ENCODE peak calls at places on chromosomes 13 and 19, in seven cellular contexts. H is psoas muscle, P is left ventricle myocardium inferior, S is GM23338, W is HCT116, C is neuronal stem cell, D is colonic mucosa. F is an unnamed sample. For H3K27me3 and H3K36me3, the result is how much of the 10 kb centered on the place peaks cover.

GRCh38 chr19:14795078-14795721 is 16.8 kb upstream of the ADGRE2 start:
- DNase-seq in S (no peak), H (no peak), C (no peak), D (no peak), P (no peak), W (no peak), F (no peak)

GRCh38 chr19:40745402-40745780 is 4.9 kb downstream of the ACTMAP start:
- DNase-seq in S (no peak), D (no peak), P (no peak), W (no peak), H (no peak), C (no peak), F (no peak)

GRCh38 chr13:105925496-105925895 is 610.0 kb downstream of the EFNB2 start:
- DNase-seq in H (no peak), S (no peak), C (no peak), P (no peak), D (no peak), W (no peak), F (no peak)

GRCh38 chr19:47022140-47022536 is 2.5 kb downstream of the NPAS1 start:
- DNase-seq in D (no peak), W (no peak), S (no peak), C (no peak), P (no peak), H (no peak), F (no peak)

GRCh38 chr19:41350735-41351338 is 2.9 kb downstream of the TGFB1 start:
- DNase-seq in S (peak), C (no peak), P (no peak), W (no peak), H (no peak), D (no peak), F (peak)

GRCh38 chr13:106561551-106562170 is 6.3 kb downstream of the ARGLU1 start:
- DNase-seq in W (no peak), H (no peak), D (no peak), C (no peak), P (no peak), S (no peak), F (no peak)

GRCh38 chr19:10699650-10700335 is 1.4 kb upstream of the QTRT1 start:
- DNase-seq in W (peak), S (peak), H (no peak), P (no peak), D (peak), C (no peak), F (peak)

GRCh38 chr13:98976338-98976737 is 1.5 kb downstream of the DOCK9 start:
- DNase-seq in P (no peak), D (no peak), H (no peak), W (no peak), C (no peak), S (no peak), F (no peak)

GRCh38 chr19:29714371-29714952 is 599 bp downstream of the C19orf12 start:
- DNase-seq in S (no peak), P (no peak), C (no peak), H (no peak), D (no peak), W (no peak), F (peak)

GRCh38 chr19:45142016-45142727 is 18.6 kb downstream of the NKPD1 start:
- DNase-seq in D (no peak), C (no peak), P (no peak), S (no peak), H (no peak), W (no peak), F (no peak)

GRCh38 chr19:3225677-3226093 is 1.2 kb downstream of the CELF5 start:
- DNase-seq in P (no peak), C (no peak), D (no peak), W (no peak), H (no peak), S (peak), F (no peak)

GRCh38 chr19:15430526-15431120 is 11.8 kb upstream of the AKAP8L start:
- DNase-seq in D (no peak), P (no peak), W (no peak), H (peak), S (no peak), C (no peak), F (no peak)

GRCh38 chr13:73542446-73542845 is 483.6 kb downstream of the KLF5 start:
- DNase-seq in W (no peak), S (no peak), P (no peak), D (no peak), H (no peak), C (no peak), F (no peak)

GRCh38 chr13:77300176-77301141 is 26.4 kb downstream of the MYCBP2 start:
- DNase-seq in D (no peak), S (peak), P (no peak), W (no peak), C (no peak), H (no peak), F (no peak)

GRCh38 chr13:20847298-20847697 is 55.2 kb downstream of the XPO4 start:
- DNase-seq in H (no peak), W (no peak), S (peak), D (no peak), C (no peak), P (no peak), F (no peak)

GRCh38 chr19:19429361-19429760 is 23.9 kb downstream of the GATAD2A start:
- DNase-seq in C (no peak), W (no peak), D (no peak), H (no peak), S (no peak), P (no peak), F (no peak)

GRCh38 chr13:25415196-25415595 is 43.4 kb downstream of the ATP8A2 start:
- DNase-seq in W (no peak), D (no peak), S (no peak), C (no peak), H (no peak), P (no peak), F (no peak)

GRCh38 chr19:34253711-34254551 is 423 bp upstream of the GARRE1 start:
- DNase-seq in H (peak), P (peak), C (peak), D (peak), W (no peak), S (peak), F (peak)

GRCh38 chr13:95950103-95950502 is 103.1 kb downstream of the UGGT2 start:
- DNase-seq in P (no peak), C (no peak), W (no peak), D (no peak), H (no peak), S (peak), F (no peak)

GRCh38 chr19:34131100-34131499 is 41.2 kb upstream of the LSM14A start:
- DNase-seq in P (no peak), H (no peak), S (no peak), W (no peak), D (no peak), C (no peak), F (no peak)

GRCh38 chr13:40979232-40979631 is 39.9 kb downstream of the ELF1 start:
- DNase-seq in W (no peak), C (no peak), P (no peak), S (no peak), H (no peak), D (no peak), F (no peak)
- H3K4me3 ChIP-seq in W (no peak), C (no peak), P (peak), S (no peak), H (peak), D (peak), F (no peak)

DNA sequence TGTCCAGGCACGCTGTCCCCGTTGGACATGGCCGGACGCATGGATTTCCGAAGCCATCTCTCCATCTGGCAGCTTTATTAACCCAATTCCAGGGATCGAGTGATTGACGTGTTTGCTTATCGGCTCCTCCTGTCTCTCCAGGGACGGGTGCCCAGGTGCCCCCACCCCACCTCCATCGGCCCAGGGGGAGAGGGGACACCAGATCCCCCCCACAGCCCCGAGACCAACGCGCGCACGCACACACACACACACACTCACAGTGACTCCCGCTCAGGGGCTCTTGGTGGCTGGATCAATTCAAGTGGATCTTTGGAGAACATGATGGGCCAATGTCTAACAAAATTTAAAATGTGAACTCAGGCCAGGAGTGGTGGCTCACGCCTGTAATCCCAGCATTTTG is 23.1 kb upstream of the ONECUT3 start:
- DNase-seq in D (no peak), H (no peak), W (no peak), C (no peak), P (no peak), S (no peak), F (peak)
- H3K27me3 ChIP-seq in D (under half), H (under half), W (under half), C (under half), P (half or more), S (under half), F (under half)

GRCh38 chr13:84776578-84776977 is 894.3 kb upstream of the SLITRK1 start:
- DNase-seq in S (no peak), W (no peak), D (no peak), P (no peak), C (no peak), H (no peak), F (no peak)

GRCh38 chr13:84774111-84774510 is 891.8 kb upstream of the SLITRK1 start:
- DNase-seq in W (no peak), D (no peak), S (no peak), P (no peak), C (no peak), H (no peak), F (no peak)
- H3K36me3 ChIP-seq in W (under half), D (under half), S (under half), P (under half), C (under half), H (under half), F (under half)

GRCh38 chr19:51760811-51761356 is at the start of gene FPR2:
- DNase-seq in S (peak), W (no peak), H (no peak), P (no peak), C (no peak), D (no peak), F (no peak)
- H3K4me3 ChIP-seq in S (no peak), W (no peak), H (no peak), P (no peak), C (no peak), D (no peak), F (no peak)

GRCh38 chr13:27979765-27980279 is 8.7 kb downstream of the URAD start:
- DNase-seq in W (no peak), S (no peak), H (no peak), D (no peak), P (no peak), C (no peak), F (no peak)
- H3K27me3 ChIP-seq in W (under half), S (half or more), H (under half), D (under half), P (half or more), C (half or more), F (half or more)

GRCh38 chr19:5216141-5216847 is 124.3 kb downstream of the PTPRS start:
- DNase-seq in D (no peak), S (no peak), P (no peak), C (no peak), H (no peak), W (no peak), F (peak)

GRCh38 chr19:5215431-5215830 is 125.2 kb downstream of the PTPRS start:
- DNase-seq in C (no peak), P (no peak), W (no peak), S (no peak), D (no peak), H (no peak), F (peak)

GRCh38 chr19:5213667-5214066 is 126.9 kb downstream of the PTPRS start:
- DNase-seq in P (no peak), C (no peak), S (no peak), H (no peak), W (no peak), D (no peak), F (peak)

GRCh38 chr19:5214902-5215301 is 125.7 kb downstream of the PTPRS start:
- DNase-seq in P (no peak), D (no peak), C (no peak), W (no peak), S (no peak), H (no peak), F (peak)

DNA sequence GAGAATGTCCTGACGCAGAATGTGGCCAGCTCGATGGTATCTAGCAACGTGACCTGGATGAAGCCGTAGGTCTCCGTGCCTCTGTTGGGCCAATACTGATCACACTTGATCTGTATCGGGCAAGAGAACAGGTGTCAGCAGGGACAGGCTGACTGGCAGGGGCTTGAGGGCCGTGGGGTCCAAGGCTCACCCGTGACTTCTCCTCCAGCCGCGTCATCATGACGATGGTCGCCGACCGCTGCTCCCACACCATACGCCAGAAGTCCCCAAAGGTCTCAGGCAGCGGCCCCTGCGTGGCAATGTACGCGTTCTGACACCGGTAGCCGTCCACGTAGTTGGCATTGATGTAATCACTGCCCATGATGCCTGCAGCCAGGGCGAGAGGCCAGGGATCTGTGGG is 126.2 kb downstream of the PTPRS start:
- DNase-seq in H (no peak), P (no peak), C (no peak), D (no peak), S (no peak), W (no peak), F (peak)
- H3K36me3 ChIP-seq in H (under half), P (half or more), C (half or more), D (under half), S (half or more), W (under half), F (half or more)

DNA sequence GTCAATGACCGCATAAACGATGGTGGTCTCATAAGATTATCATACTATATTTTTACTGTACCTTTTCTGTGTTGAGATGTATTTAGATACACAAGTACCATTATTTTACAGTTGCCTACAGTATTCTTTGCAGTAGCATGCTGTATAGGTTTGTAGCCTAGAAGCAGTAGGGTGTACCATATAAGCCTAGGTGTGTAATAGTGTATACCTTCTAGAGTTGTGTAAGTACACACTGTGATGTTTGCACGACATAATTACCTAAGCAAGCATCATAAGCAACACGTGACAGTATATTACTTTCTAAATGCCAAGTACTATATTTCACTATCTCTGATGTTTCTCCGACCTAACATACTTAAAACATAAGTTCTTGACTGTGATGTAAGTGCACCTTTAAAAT is 2.7 kb downstream of the LPAR6 start:
- DNase-seq in P (no peak), C (no peak), D (no peak), W (no peak), H (no peak), S (no peak), F (no peak)
- H3K4me3 ChIP-seq in P (peak), C (peak), D (peak), W (no peak), H (peak), S (no peak), F (no peak)

DNA sequence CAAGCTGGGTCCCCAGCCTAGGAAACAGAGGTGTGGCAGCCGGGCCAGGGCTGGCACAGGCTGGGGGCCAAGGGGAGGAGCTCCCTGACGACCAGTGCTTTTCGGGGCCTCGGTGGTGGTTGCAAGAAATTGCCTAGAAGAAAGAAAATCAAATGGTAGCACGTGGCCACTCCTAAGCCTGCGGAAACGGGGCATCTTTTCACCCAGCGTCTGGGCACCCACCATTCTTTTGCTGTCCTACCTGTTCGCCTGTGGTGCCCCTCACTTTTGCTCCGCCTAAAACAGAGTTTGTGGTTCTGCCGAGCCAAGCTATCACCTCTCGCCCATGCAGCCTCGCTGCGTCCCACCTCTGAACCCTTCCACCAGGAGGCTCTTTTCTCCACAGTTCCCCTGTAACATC is 7.1 kb upstream of the KRTDAP start:
- DNase-seq in C (no peak), W (no peak), H (no peak), S (no peak), D (no peak), P (no peak), F (peak)
- H3K27me3 ChIP-seq in C (under half), W (under half), H (under half), S (under half), D (under half), P (under half), F (under half)